ENCODE peak calls at places on chromosomes 12 and 14, in ten cellular contexts. One of them, this sample, is unnamed.

GRCh38 chr12:104108755-104109445 is 29.1 kb downstream of the NFYB start:
- DNase-seq in fibroblast of the aortic adventitia: peak
- DNase-seq in ovary: peak
- DNase-seq in fibroblast of pulmonary artery: peak
- DNase-seq in IMR-90: peak
- DNase-seq in CD8-positive, alpha-beta T cell: peak
- DNase-seq in tibial artery: peak
- DNase-seq in GM12865: peak
- DNase-seq in A549: peak
- DNase-seq in lower lobe of right lung: peak
- DNase-seq in this sample: peak

GRCh38 chr12:47881826-47882427 is 22.9 kb downstream of the VDR start:
- DNase-seq in fibroblast of the aortic adventitia: peak
- DNase-seq in ovary: no peak
- DNase-seq in fibroblast of pulmonary artery: peak
- DNase-seq in IMR-90: peak
- DNase-seq in CD8-positive, alpha-beta T cell: no peak
- DNase-seq in tibial artery: peak
- DNase-seq in GM12865: no peak
- DNase-seq in A549: peak
- DNase-seq in lower lobe of right lung: no peak
- DNase-seq in this sample: peak

GRCh38 chr14:102249041-102249440 is 55.9 kb downstream of the MOK start:
- DNase-seq in fibroblast of the aortic adventitia: no peak
- DNase-seq in ovary: no peak
- DNase-seq in fibroblast of pulmonary artery: peak
- DNase-seq in IMR-90: peak
- DNase-seq in CD8-positive, alpha-beta T cell: no peak
- DNase-seq in tibial artery: no peak
- DNase-seq in GM12865: no peak
- DNase-seq in A549: no peak
- DNase-seq in lower lobe of right lung: no peak
- DNase-seq in this sample: peak

GRCh38 chr12:57315681-57316080 is 64.7 kb upstream of the STAC3 start:
- DNase-seq in fibroblast of the aortic adventitia: no peak
- DNase-seq in ovary: no peak
- DNase-seq in fibroblast of pulmonary artery: no peak
- DNase-seq in IMR-90: no peak
- DNase-seq in CD8-positive, alpha-beta T cell: no peak
- DNase-seq in tibial artery: no peak
- DNase-seq in GM12865: no peak
- DNase-seq in A549: no peak
- DNase-seq in lower lobe of right lung: no peak
- DNase-seq in this sample: no peak

GRCh38 chr14:97580923-97581495 is 783.8 kb downstream of the VRK1 start:
- DNase-seq in fibroblast of the aortic adventitia: no peak
- DNase-seq in ovary: no peak
- DNase-seq in fibroblast of pulmonary artery: no peak
- DNase-seq in IMR-90: no peak
- DNase-seq in CD8-positive, alpha-beta T cell: no peak
- DNase-seq in tibial artery: no peak
- DNase-seq in GM12865: peak
- DNase-seq in A549: no peak
- DNase-seq in lower lobe of right lung: no peak
- DNase-seq in this sample: no peak

GRCh38 chr14:69852897-69853296 is 26.3 kb upstream of the SMOC1 start:
- DNase-seq in fibroblast of the aortic adventitia: no peak
- DNase-seq in ovary: no peak
- DNase-seq in fibroblast of pulmonary artery: no peak
- DNase-seq in IMR-90: no peak
- DNase-seq in CD8-positive, alpha-beta T cell: no peak
- DNase-seq in tibial artery: no peak
- DNase-seq in GM12865: no peak
- DNase-seq in A549: no peak
- DNase-seq in lower lobe of right lung: no peak
- DNase-seq in this sample: no peak

GRCh38 chr12:113142173-113142885 is 6.8 kb upstream of the RASAL1 start:
- DNase-seq in fibroblast of the aortic adventitia: no peak
- DNase-seq in ovary: no peak
- DNase-seq in fibroblast of pulmonary artery: no peak
- DNase-seq in IMR-90: no peak
- DNase-seq in CD8-positive, alpha-beta T cell: no peak
- DNase-seq in tibial artery: peak
- DNase-seq in GM12865: no peak
- DNase-seq in A549: no peak
- DNase-seq in lower lobe of right lung: peak
- DNase-seq in this sample: no peak

GRCh38 chr12:95633049-95633545 is 81.8 kb upstream of the USP44 start:
- DNase-seq in fibroblast of the aortic adventitia: peak
- DNase-seq in ovary: no peak
- DNase-seq in fibroblast of pulmonary artery: peak
- DNase-seq in IMR-90: peak
- DNase-seq in CD8-positive, alpha-beta T cell: no peak
- DNase-seq in tibial artery: peak
- DNase-seq in GM12865: no peak
- DNase-seq in A549: peak
- DNase-seq in lower lobe of right lung: peak
- DNase-seq in this sample: peak

DNA sequence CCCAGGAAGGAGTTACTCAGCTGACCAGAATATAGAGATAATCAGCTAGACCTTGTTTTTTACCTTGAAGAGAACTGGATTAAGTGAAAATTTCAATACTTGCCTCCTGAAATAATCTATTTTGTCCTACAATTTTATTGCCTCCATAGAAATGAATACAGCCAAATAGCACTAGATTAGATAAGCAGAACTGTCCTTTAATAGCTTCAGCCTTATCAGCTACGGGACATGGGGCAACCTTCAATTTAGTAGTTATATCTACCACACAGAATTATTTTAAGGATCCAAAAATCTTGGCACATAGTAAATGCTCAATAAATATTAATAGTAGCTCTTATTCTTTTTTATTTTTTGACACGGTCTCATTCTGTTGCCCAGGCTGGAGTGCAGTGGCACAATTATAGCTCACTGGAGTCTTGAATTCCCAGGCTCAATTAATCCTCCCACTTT is 67.2 kb upstream of the PLEKHG3 start:
- DNase-seq in fibroblast of the aortic adventitia: no peak
- DNase-seq in ovary: no peak
- DNase-seq in fibroblast of pulmonary artery: no peak
- DNase-seq in IMR-90: no peak
- DNase-seq in CD8-positive, alpha-beta T cell: no peak
- DNase-seq in tibial artery: no peak
- DNase-seq in GM12865: no peak
- DNase-seq in A549: no peak
- DNase-seq in lower lobe of right lung: no peak
- DNase-seq in this sample: no peak
- TF ChIP-seq CTCF in fibroblast of the aortic adventitia: no peak
- TF ChIP-seq CTCF in ovary: no peak
- TF ChIP-seq CTCF in fibroblast of pulmonary artery: no peak
- TF ChIP-seq CTCF in IMR-90: no peak
- TF ChIP-seq CTCF in CD8-positive, alpha-beta T cell: peak
- TF ChIP-seq CTCF in tibial artery: no peak
- TF ChIP-seq CTCF in GM12865: no peak
- TF ChIP-seq CTCF in A549: no peak
- TF ChIP-seq CTCF in lower lobe of right lung: no peak
- TF ChIP-seq CTCF in this sample: no peak

DNA sequence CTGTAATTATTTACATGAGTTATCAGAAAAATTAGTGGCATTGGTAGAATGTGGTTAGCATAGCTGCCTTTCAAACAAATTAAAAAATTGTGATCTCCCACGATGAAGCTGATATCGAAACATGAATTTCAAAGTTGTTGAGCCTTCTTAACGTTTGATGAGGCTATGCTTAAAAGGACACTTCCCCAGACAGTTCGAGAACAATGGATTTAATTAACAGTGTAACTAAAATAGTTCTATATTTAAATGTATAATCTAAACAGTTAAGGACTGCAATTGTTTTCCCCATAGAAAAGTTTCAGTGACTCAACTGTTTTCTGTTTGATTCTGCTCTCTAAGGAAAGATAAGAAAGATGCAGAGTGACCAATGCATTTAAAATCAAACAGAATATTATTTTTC is 1.6 kb downstream of the CLEC2B start:
- DNase-seq in fibroblast of the aortic adventitia: peak
- DNase-seq in ovary: no peak
- DNase-seq in fibroblast of pulmonary artery: no peak
- DNase-seq in IMR-90: no peak
- DNase-seq in CD8-positive, alpha-beta T cell: no peak
- DNase-seq in tibial artery: no peak
- DNase-seq in GM12865: no peak
- DNase-seq in A549: no peak
- DNase-seq in lower lobe of right lung: no peak
- DNase-seq in this sample: peak
- H3K4me3 ChIP-seq in fibroblast of the aortic adventitia: no peak
- H3K4me3 ChIP-seq in ovary: peak
- H3K4me3 ChIP-seq in fibroblast of pulmonary artery: peak
- H3K4me3 ChIP-seq in IMR-90: no peak
- H3K4me3 ChIP-seq in CD8-positive, alpha-beta T cell: peak
- H3K4me3 ChIP-seq in tibial artery: peak
- H3K4me3 ChIP-seq in GM12865: peak
- H3K4me3 ChIP-seq in A549: no peak
- H3K4me3 ChIP-seq in lower lobe of right lung: peak
- H3K4me3 ChIP-seq in this sample: peak

GRCh38 chr12:62438098-62438692 is 28.4 kb upstream of the MON2 start:
- DNase-seq in fibroblast of the aortic adventitia: peak
- DNase-seq in ovary: peak
- DNase-seq in fibroblast of pulmonary artery: peak
- DNase-seq in IMR-90: peak
- DNase-seq in CD8-positive, alpha-beta T cell: peak
- DNase-seq in tibial artery: no peak
- DNase-seq in GM12865: peak
- DNase-seq in A549: peak
- DNase-seq in lower lobe of right lung: no peak
- DNase-seq in this sample: peak
- TF ChIP-seq CTCF in fibroblast of the aortic adventitia: peak
- TF ChIP-seq CTCF in ovary: peak
- TF ChIP-seq CTCF in fibroblast of pulmonary artery: peak
- TF ChIP-seq CTCF in IMR-90: peak
- TF ChIP-seq CTCF in CD8-positive, alpha-beta T cell: peak
- TF ChIP-seq CTCF in tibial artery: peak
- TF ChIP-seq CTCF in GM12865: peak
- TF ChIP-seq CTCF in A549: peak
- TF ChIP-seq CTCF in lower lobe of right lung: peak
- TF ChIP-seq CTCF in this sample: peak

GRCh38 chr14:105066285-105067071 is 1.2 kb upstream of the GPR132 start:
- DNase-seq in fibroblast of the aortic adventitia: no peak
- DNase-seq in ovary: no peak
- DNase-seq in fibroblast of pulmonary artery: no peak
- DNase-seq in IMR-90: no peak
- DNase-seq in CD8-positive, alpha-beta T cell: no peak
- DNase-seq in tibial artery: peak
- DNase-seq in GM12865: peak
- DNase-seq in A549: no peak
- DNase-seq in lower lobe of right lung: peak
- DNase-seq in this sample: no peak
- H3K4me3 ChIP-seq in fibroblast of the aortic adventitia: no peak
- H3K4me3 ChIP-seq in ovary: no peak
- H3K4me3 ChIP-seq in fibroblast of pulmonary artery: no peak
- H3K4me3 ChIP-seq in IMR-90: no peak
- H3K4me3 ChIP-seq in CD8-positive, alpha-beta T cell: peak
- H3K4me3 ChIP-seq in tibial artery: no peak
- H3K4me3 ChIP-seq in GM12865: peak
- H3K4me3 ChIP-seq in A549: no peak
- H3K4me3 ChIP-seq in lower lobe of right lung: no peak
- H3K4me3 ChIP-seq in this sample: no peak

DNA sequence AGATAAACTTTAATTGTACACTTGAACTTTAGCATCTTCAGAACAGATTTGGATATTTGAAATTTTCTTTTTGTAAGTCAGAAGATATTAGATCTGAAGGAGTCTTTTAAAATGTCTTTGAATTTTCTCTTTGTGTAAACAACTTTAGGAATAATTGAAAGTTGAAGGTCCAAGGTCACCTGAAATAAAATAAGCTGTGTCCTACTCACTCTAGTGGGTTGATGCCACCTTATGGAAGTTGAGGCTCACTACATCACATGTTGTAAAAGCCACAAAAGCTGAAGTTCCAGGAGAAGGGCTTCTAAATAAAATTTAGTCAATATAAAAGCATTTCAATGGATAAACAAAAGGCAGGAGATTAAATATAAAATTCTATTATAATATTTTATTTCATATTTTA is 122.0 kb upstream of the ATXN7L3B start:
- DNase-seq in fibroblast of the aortic adventitia: peak
- DNase-seq in ovary: no peak
- DNase-seq in fibroblast of pulmonary artery: peak
- DNase-seq in IMR-90: peak
- DNase-seq in CD8-positive, alpha-beta T cell: no peak
- DNase-seq in tibial artery: no peak
- DNase-seq in GM12865: peak
- DNase-seq in A549: peak
- DNase-seq in lower lobe of right lung: no peak
- DNase-seq in this sample: peak
- TF ChIP-seq CTCF in fibroblast of the aortic adventitia: peak
- TF ChIP-seq CTCF in ovary: no peak
- TF ChIP-seq CTCF in fibroblast of pulmonary artery: peak
- TF ChIP-seq CTCF in IMR-90: peak
- TF ChIP-seq CTCF in CD8-positive, alpha-beta T cell: no peak
- TF ChIP-seq CTCF in tibial artery: no peak
- TF ChIP-seq CTCF in GM12865: peak
- TF ChIP-seq CTCF in A549: peak
- TF ChIP-seq CTCF in lower lobe of right lung: peak
- TF ChIP-seq CTCF in this sample: peak

DNA sequence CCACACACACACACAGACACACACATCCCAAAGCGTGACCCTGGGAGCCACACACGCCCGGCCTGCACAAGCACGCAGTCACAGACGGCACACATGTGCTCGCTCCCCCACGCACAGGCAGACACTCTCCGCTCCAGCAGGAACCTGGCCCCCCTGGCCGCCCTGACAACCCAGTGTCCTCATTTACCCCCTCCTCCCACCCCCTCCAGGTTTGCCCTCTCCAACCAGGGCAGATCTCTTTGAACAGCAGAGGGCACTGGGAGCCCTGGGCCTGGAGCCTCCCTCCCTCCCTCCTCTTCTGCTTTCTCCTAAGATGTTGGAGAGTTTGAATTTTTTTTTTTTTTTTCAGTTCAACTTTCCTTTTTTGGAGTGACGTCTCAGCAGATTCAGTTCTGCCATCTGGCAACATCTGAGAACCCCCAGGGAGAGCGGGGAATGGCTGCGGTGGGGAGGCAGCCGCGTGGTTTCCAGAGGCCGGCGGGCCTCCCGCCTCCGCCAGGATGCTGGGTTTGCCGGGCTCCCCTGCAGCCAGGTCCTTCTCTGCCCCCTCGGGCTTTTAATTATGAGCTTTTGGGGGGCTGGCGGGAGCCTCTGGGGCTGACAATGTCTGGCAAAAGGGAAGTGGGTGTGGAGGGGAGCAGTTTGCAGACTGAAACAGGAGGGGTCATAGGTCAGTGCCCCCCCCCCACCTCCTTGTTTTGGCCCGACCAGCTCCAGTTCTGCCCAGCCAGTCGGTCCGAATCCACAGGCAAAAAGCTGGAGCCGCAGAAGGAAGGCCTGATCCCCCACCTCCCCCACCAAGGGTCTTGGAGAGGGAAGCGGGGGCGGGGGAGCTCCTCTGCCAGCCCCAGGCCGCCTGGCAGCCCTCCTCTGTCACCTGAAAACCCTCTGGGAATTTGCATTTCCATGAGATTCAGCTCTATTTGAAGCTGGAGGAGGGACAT is 1.3 kb upstream of the NCOR2 start:
- DNase-seq in fibroblast of the aortic adventitia: peak
- DNase-seq in ovary: peak
- DNase-seq in fibroblast of pulmonary artery: peak
- DNase-seq in IMR-90: peak
- DNase-seq in CD8-positive, alpha-beta T cell: no peak
- DNase-seq in tibial artery: peak
- DNase-seq in GM12865: peak
- DNase-seq in A549: peak
- DNase-seq in lower lobe of right lung: peak
- DNase-seq in this sample: peak
- H3K4me3 ChIP-seq in fibroblast of the aortic adventitia: no peak
- H3K4me3 ChIP-seq in ovary: no peak
- H3K4me3 ChIP-seq in fibroblast of pulmonary artery: no peak
- H3K4me3 ChIP-seq in IMR-90: no peak
- H3K4me3 ChIP-seq in CD8-positive, alpha-beta T cell: no peak
- H3K4me3 ChIP-seq in tibial artery: peak
- H3K4me3 ChIP-seq in GM12865: peak
- H3K4me3 ChIP-seq in A549: no peak
- H3K4me3 ChIP-seq in lower lobe of right lung: peak
- H3K4me3 ChIP-seq in this sample: no peak